ENCODE peak calls at places on chromosomes 11 and 22, in ten cellular contexts. A is naive B cell, C is nephron progenitor cell, L is ovary, V is T-helper 9 cell, F is AG08395, M is fibroblast of the conjunctiva, R is breast epithelium, G is fibroblast of mammary gland, S is NCI-H774. N is an unnamed sample.

GRCh38 chr11:133746663-133747306 is 98.5 kb downstream of the SPATA19 start:
- DNase-seq in A (no peak), C (no peak), L (no peak), V (no peak), F (no peak), M (no peak), R (no peak), G (no peak), S (no peak), N (no peak)

GRCh38 chr11:111676878-111677585 is 74.8 kb downstream of the SIK2 start:
- DNase-seq in A (no peak), C (no peak), L (no peak), V (no peak), F (peak; percentile 31), M (no peak), R (no peak), G (peak; percentile 65), S (no peak), N (no peak)

GRCh38 chr22:50609599-50609998 is 9.0 kb downstream of the MAPK8IP2 start:
- DNase-seq in A (no peak), C (no peak), L (no peak), V (no peak), F (no peak), M (no peak), R (no peak), G (no peak), S (no peak), N (no peak)

GRCh38 chr11:102451693-102452460 is 688 bp downstream of the TMEM123 start:
- DNase-seq in A (peak; percentile 79), C (peak; percentile 70), L (peak; percentile 58), V (peak; percentile 63), F (peak; percentile 48), M (no peak), R (peak; percentile 52), G (peak; percentile 41), S (peak; percentile 70), N (peak; percentile 28)

GRCh38 chr11:4180441-4181183 is 86.0 kb downstream of the RRM1 start:
- DNase-seq in A (no peak), C (no peak), L (no peak), V (no peak), F (no peak), M (no peak), R (peak; percentile 2), G (no peak), S (no peak), N (no peak)

GRCh38 chr11:8699903-8700302 is 17.3 kb downstream of the RPL27A start:
- DNase-seq in A (no peak), C (no peak), L (no peak), V (no peak), F (peak; percentile 78), M (no peak), R (peak; percentile 84), G (peak; percentile 52), S (no peak), N (no peak)

GRCh38 chr11:111820059-111820375 is 51.4 kb downstream of the ALG9 start:
- DNase-seq in A (no peak), C (no peak), L (no peak), V (no peak), F (peak; percentile 29), M (no peak), R (no peak), G (peak; percentile 85), S (no peak), N (no peak)

GRCh38 chr11:3609416-3610265 is 32.2 kb downstream of the ART5 start:
- DNase-seq in A (peak; percentile 11), C (peak; percentile 32), L (no peak), V (no peak), F (peak; percentile 64), M (no peak), R (no peak), G (peak; percentile 42), S (no peak), N (peak; percentile 9)

GRCh38 chr11:66237867-66238266 is 30.6 kb upstream of the RAB1B start:
- DNase-seq in A (no peak), C (no peak), L (no peak), V (no peak), F (no peak), M (no peak), R (no peak), G (no peak), S (no peak), N (no peak)

GRCh38 chr11:81270686-81271085 is 1463.0 kb downstream of the FAM181B start:
- DNase-seq in A (no peak), C (no peak), L (no peak), V (no peak), F (no peak), M (no peak), R (no peak), G (no peak), S (no peak), N (no peak)

GRCh38 chr11:129106788-129107187 is 85.3 kb downstream of the ARHGAP32 start:
- DNase-seq in A (no peak), C (no peak), L (no peak), V (no peak), F (no peak), M (no peak), R (no peak), G (no peak), S (no peak), N (no peak)

GRCh38 chr11:64799925-64800632 is 2.9 kb downstream of the MAP4K2 start:
- DNase-seq in A (no peak), C (no peak), L (no peak), V (no peak), F (no peak), M (no peak), R (no peak), G (no peak), S (no peak), N (no peak)

GRCh38 chr11:65301491-65302329 is 13.0 kb upstream of the CDC42EP2 start:
- DNase-seq in A (no peak), C (peak; percentile 73), L (peak; percentile 79), V (no peak), F (no peak), M (no peak), R (no peak), G (no peak), S (no peak), N (no peak)

GRCh38 chr11:41461057-41461681 is 1.7 kb upstream of the LRRC4C start:
- DNase-seq in A (no peak), C (no peak), L (no peak), V (no peak), F (no peak), M (no peak), R (no peak), G (peak; percentile 6), S (peak; percentile 3), N (no peak)

GRCh38 chr11:95398437-95399112 is 167.6 kb upstream of the SESN3 start:
- DNase-seq in A (no peak), C (no peak), L (no peak), V (no peak), F (no peak), M (peak; percentile 60), R (no peak), G (peak; percentile 25), S (no peak), N (no peak)

GRCh38 chr11:133946541-133947297 is 10.0 kb downstream of the IGSF9B start:
- DNase-seq in A (no peak), C (no peak), L (no peak), V (peak; percentile 14), F (no peak), M (no peak), R (no peak), G (no peak), S (no peak), N (no peak)

GRCh38 chr11:63573881-63574855 is 11.0 kb upstream of the PLAAT2 start:
- DNase-seq in A (no peak), C (no peak), L (peak; percentile 59), V (no peak), F (peak; percentile 43), M (peak; percentile 61), R (no peak), G (peak; percentile 75), S (peak; percentile 83), N (peak; percentile 28)

GRCh38 chr11:34655335-34656008 is 34.6 kb downstream of the EHF start:
- DNase-seq in A (no peak), C (no peak), L (no peak), V (no peak), F (peak; percentile 39), M (no peak), R (no peak), G (peak; percentile 92), S (no peak), N (peak; percentile 32)

GRCh38 chr11:19079643-19080440 is 19.3 kb upstream of the MRGPRX2 start:
- DNase-seq in A (no peak), C (no peak), L (no peak), V (no peak), F (peak; percentile 92), M (peak; percentile 31), R (peak; percentile 73), G (peak; percentile 94), S (no peak), N (peak; percentile 95)

GRCh38 chr22:31532060-31532459 is 35.7 kb downstream of the SFI1 start:
- DNase-seq in A (no peak), C (no peak), L (no peak), V (no peak), F (peak; percentile 48), M (no peak), R (no peak), G (no peak), S (no peak), N (no peak)

GRCh38 chr22:26942301-26942927 is 285.0 kb downstream of the MIAT start:
- DNase-seq in A (no peak), C (no peak), L (no peak), V (no peak), F (no peak), M (no peak), R (no peak), G (no peak), S (no peak), N (no peak)

GRCh38 chr11:30635401-30635989 is 49.3 kb upstream of the MPPED2 start:
- DNase-seq in A (no peak), C (peak; percentile 47), L (no peak), V (no peak), F (no peak), M (no peak), R (no peak), G (no peak), S (peak; percentile 17), N (no peak)

GRCh38 chr11:128629516-128630106 is 42.3 kb upstream of the ETS1 start:
- DNase-seq in A (no peak), C (no peak), L (no peak), V (no peak), F (no peak), M (no peak), R (no peak), G (peak; percentile 28), S (no peak), N (no peak)

GRCh38 chr11:99281331-99281730 is 260.6 kb downstream of the CNTN5 start:
- DNase-seq in A (no peak), C (no peak), L (no peak), V (no peak), F (no peak), M (no peak), R (no peak), G (no peak), S (no peak), N (no peak)

GRCh38 chr11:58922475-58922874 is 16.8 kb upstream of the GLYATL1 start:
- DNase-seq in A (no peak), C (no peak), L (no peak), V (no peak), F (no peak), M (no peak), R (no peak), G (no peak), S (no peak), N (no peak)

GRCh38 chr22:48188211-48188845 is 1425.9 kb downstream of the TBC1D22A start:
- DNase-seq in A (no peak), C (no peak), L (no peak), V (no peak), F (peak; percentile 6), M (no peak), R (no peak), G (no peak), S (no peak), N (no peak)